ENCODE peak calls at places on chromosomes 12 and 14, in eight cellular contexts. One of them, this sample, is unnamed.

GRCh38 chr12:87425942-87426554 is 603.2 kb downstream of the C12orf50 start:
- DNase-seq in glutamatergic neuron: no peak
- DNase-seq in endothelial cell: no peak
- DNase-seq in psoas muscle: no peak
- DNase-seq in upper lobe of right lung: no peak
- DNase-seq in lung: no peak
- DNase-seq in CD8-positive, alpha-beta T cell: no peak
- DNase-seq in progenitor cell of endocrine pancreas: no peak
- DNase-seq in this sample: no peak

GRCh38 chr12:41772478-41772877 is 372.2 kb downstream of the GXYLT1 start:
- DNase-seq in upper lobe of right lung: no peak
- DNase-seq in endothelial cell: no peak
- DNase-seq in glutamatergic neuron: no peak
- DNase-seq in psoas muscle: no peak
- DNase-seq in lung: no peak
- DNase-seq in progenitor cell of endocrine pancreas: no peak
- DNase-seq in CD8-positive, alpha-beta T cell: no peak
- DNase-seq in this sample: no peak

GRCh38 chr12:54463034-54463433 is 10.4 kb downstream of the GTSF1 start:
- DNase-seq in endothelial cell: no peak
- DNase-seq in lung: no peak
- DNase-seq in progenitor cell of endocrine pancreas: no peak
- DNase-seq in CD8-positive, alpha-beta T cell: no peak
- DNase-seq in psoas muscle: peak
- DNase-seq in glutamatergic neuron: no peak
- DNase-seq in upper lobe of right lung: no peak
- DNase-seq in this sample: no peak

GRCh38 chr12:131795064-131795463 is 33.1 kb upstream of the MMP17 start:
- DNase-seq in lung: no peak
- DNase-seq in endothelial cell: no peak
- DNase-seq in psoas muscle: no peak
- DNase-seq in CD8-positive, alpha-beta T cell: no peak
- DNase-seq in glutamatergic neuron: no peak
- DNase-seq in progenitor cell of endocrine pancreas: no peak
- DNase-seq in upper lobe of right lung: no peak
- DNase-seq in this sample: peak

GRCh38 chr12:29960113-29960512 is 176.4 kb upstream of the TMTC1 start:
- DNase-seq in upper lobe of right lung: no peak
- DNase-seq in CD8-positive, alpha-beta T cell: no peak
- DNase-seq in glutamatergic neuron: no peak
- DNase-seq in progenitor cell of endocrine pancreas: no peak
- DNase-seq in psoas muscle: no peak
- DNase-seq in endothelial cell: no peak
- DNase-seq in lung: no peak
- DNase-seq in this sample: no peak

GRCh38 chr14:51860164-51860835 is at the start of gene GNG2:
- DNase-seq in CD8-positive, alpha-beta T cell: peak
- DNase-seq in progenitor cell of endocrine pancreas: peak
- DNase-seq in psoas muscle: peak
- DNase-seq in glutamatergic neuron: peak
- DNase-seq in endothelial cell: peak
- DNase-seq in upper lobe of right lung: peak
- DNase-seq in lung: peak
- DNase-seq in this sample: no peak

GRCh38 chr12:76552343-76552938 is 7.1 kb downstream of the OSBPL8 start:
- DNase-seq in lung: no peak
- DNase-seq in psoas muscle: no peak
- DNase-seq in upper lobe of right lung: no peak
- DNase-seq in glutamatergic neuron: no peak
- DNase-seq in CD8-positive, alpha-beta T cell: no peak
- DNase-seq in progenitor cell of endocrine pancreas: no peak
- DNase-seq in endothelial cell: no peak
- DNase-seq in this sample: no peak

GRCh38 chr12:73841963-73842362 is 695.7 kb upstream of the ATXN7L3B start:
- DNase-seq in progenitor cell of endocrine pancreas: no peak
- DNase-seq in glutamatergic neuron: no peak
- DNase-seq in psoas muscle: no peak
- DNase-seq in endothelial cell: no peak
- DNase-seq in upper lobe of right lung: no peak
- DNase-seq in lung: no peak
- DNase-seq in CD8-positive, alpha-beta T cell: no peak
- DNase-seq in this sample: no peak

GRCh38 chr12:116339800-116340371 is 62.4 kb upstream of the MED13L start:
- DNase-seq in lung: no peak
- DNase-seq in endothelial cell: no peak
- DNase-seq in upper lobe of right lung: no peak
- DNase-seq in progenitor cell of endocrine pancreas: no peak
- DNase-seq in CD8-positive, alpha-beta T cell: no peak
- DNase-seq in glutamatergic neuron: no peak
- DNase-seq in psoas muscle: no peak
- DNase-seq in this sample: no peak

GRCh38 chr14:64724578-64724930 is 20.3 kb downstream of the PLEKHG3 start:
- DNase-seq in glutamatergic neuron: peak
- DNase-seq in upper lobe of right lung: no peak
- DNase-seq in lung: no peak
- DNase-seq in CD8-positive, alpha-beta T cell: no peak
- DNase-seq in psoas muscle: no peak
- DNase-seq in endothelial cell: no peak
- DNase-seq in progenitor cell of endocrine pancreas: no peak
- DNase-seq in this sample: peak

GRCh38 chr12:49288412-49288853 is 6.5 kb upstream of the PRPH start:
- DNase-seq in glutamatergic neuron: peak
- DNase-seq in endothelial cell: peak
- DNase-seq in CD8-positive, alpha-beta T cell: peak
- DNase-seq in upper lobe of right lung: peak
- DNase-seq in progenitor cell of endocrine pancreas: peak
- DNase-seq in lung: no peak
- DNase-seq in psoas muscle: no peak
- DNase-seq in this sample: peak

GRCh38 chr12:56787498-56787897 is 24.4 kb downstream of the HSD17B6 start:
- DNase-seq in progenitor cell of endocrine pancreas: no peak
- DNase-seq in lung: no peak
- DNase-seq in psoas muscle: no peak
- DNase-seq in upper lobe of right lung: no peak
- DNase-seq in glutamatergic neuron: no peak
- DNase-seq in endothelial cell: no peak
- DNase-seq in CD8-positive, alpha-beta T cell: no peak
- DNase-seq in this sample: no peak

GRCh38 chr12:109888179-109889020 is 8.1 kb upstream of the GLTP start:
- DNase-seq in lung: no peak
- DNase-seq in CD8-positive, alpha-beta T cell: no peak
- DNase-seq in psoas muscle: no peak
- DNase-seq in upper lobe of right lung: no peak
- DNase-seq in progenitor cell of endocrine pancreas: no peak
- DNase-seq in endothelial cell: no peak
- DNase-seq in glutamatergic neuron: no peak
- DNase-seq in this sample: no peak

GRCh38 chr14:68544150-68544892 is 248.5 kb downstream of the ZFP36L1 start:
- DNase-seq in glutamatergic neuron: no peak
- DNase-seq in CD8-positive, alpha-beta T cell: no peak
- DNase-seq in upper lobe of right lung: no peak
- DNase-seq in endothelial cell: no peak
- DNase-seq in progenitor cell of endocrine pancreas: no peak
- DNase-seq in lung: peak
- DNase-seq in psoas muscle: peak
- DNase-seq in this sample: no peak

GRCh38 chr12:122961551-122962329 is 4.5 kb downstream of the ABCB9 start:
- DNase-seq in glutamatergic neuron: no peak
- DNase-seq in psoas muscle: no peak
- DNase-seq in upper lobe of right lung: no peak
- DNase-seq in CD8-positive, alpha-beta T cell: no peak
- DNase-seq in endothelial cell: no peak
- DNase-seq in progenitor cell of endocrine pancreas: no peak
- DNase-seq in lung: no peak
- DNase-seq in this sample: no peak

GRCh38 chr14:34465069-34465859 is 3.2 kb upstream of the SPTSSA start:
- DNase-seq in lung: no peak
- DNase-seq in progenitor cell of endocrine pancreas: no peak
- DNase-seq in psoas muscle: no peak
- DNase-seq in glutamatergic neuron: no peak
- DNase-seq in upper lobe of right lung: no peak
- DNase-seq in CD8-positive, alpha-beta T cell: no peak
- DNase-seq in endothelial cell: no peak
- DNase-seq in this sample: no peak

GRCh38 chr14:87131879-87132278 is 861.1 kb downstream of the GALC start:
- DNase-seq in CD8-positive, alpha-beta T cell: no peak
- DNase-seq in upper lobe of right lung: no peak
- DNase-seq in glutamatergic neuron: no peak
- DNase-seq in lung: no peak
- DNase-seq in progenitor cell of endocrine pancreas: no peak
- DNase-seq in psoas muscle: no peak
- DNase-seq in endothelial cell: no peak
- DNase-seq in this sample: no peak

GRCh38 chr12:3041558-3042164 is 35.5 kb upstream of the TSPAN9 start:
- DNase-seq in CD8-positive, alpha-beta T cell: peak
- DNase-seq in progenitor cell of endocrine pancreas: peak
- DNase-seq in endothelial cell: peak
- DNase-seq in upper lobe of right lung: no peak
- DNase-seq in lung: peak
- DNase-seq in psoas muscle: peak
- DNase-seq in glutamatergic neuron: peak
- DNase-seq in this sample: no peak

GRCh38 chr12:78146365-78146772 is 315.7 kb downstream of the NAV3 start:
- DNase-seq in upper lobe of right lung: no peak
- DNase-seq in glutamatergic neuron: no peak
- DNase-seq in lung: no peak
- DNase-seq in psoas muscle: no peak
- DNase-seq in CD8-positive, alpha-beta T cell: no peak
- DNase-seq in progenitor cell of endocrine pancreas: no peak
- DNase-seq in endothelial cell: no peak
- DNase-seq in this sample: no peak

GRCh38 chr12:121762269-121762668 is 31.2 kb downstream of the RHOF start:
- DNase-seq in glutamatergic neuron: no peak
- DNase-seq in CD8-positive, alpha-beta T cell: no peak
- DNase-seq in upper lobe of right lung: no peak
- DNase-seq in endothelial cell: no peak
- DNase-seq in psoas muscle: peak
- DNase-seq in progenitor cell of endocrine pancreas: no peak
- DNase-seq in lung: no peak
- DNase-seq in this sample: no peak

GRCh38 chr12:70258605-70259403 is 15.6 kb downstream of the CNOT2 start:
- DNase-seq in upper lobe of right lung: no peak
- DNase-seq in psoas muscle: no peak
- DNase-seq in glutamatergic neuron: no peak
- DNase-seq in progenitor cell of endocrine pancreas: no peak
- DNase-seq in CD8-positive, alpha-beta T cell: no peak
- DNase-seq in lung: no peak
- DNase-seq in endothelial cell: peak
- DNase-seq in this sample: no peak

GRCh38 chr12:93876360-93876759 is 199.2 kb downstream of the CRADD start:
- DNase-seq in psoas muscle: no peak
- DNase-seq in CD8-positive, alpha-beta T cell: no peak
- DNase-seq in glutamatergic neuron: no peak
- DNase-seq in upper lobe of right lung: no peak
- DNase-seq in lung: no peak
- DNase-seq in progenitor cell of endocrine pancreas: no peak
- DNase-seq in endothelial cell: no peak
- DNase-seq in this sample: no peak

GRCh38 chr12:93875157-93875556 is 198.0 kb downstream of the CRADD start:
- DNase-seq in lung: no peak
- DNase-seq in endothelial cell: no peak
- DNase-seq in progenitor cell of endocrine pancreas: no peak
- DNase-seq in glutamatergic neuron: no peak
- DNase-seq in psoas muscle: no peak
- DNase-seq in upper lobe of right lung: no peak
- DNase-seq in CD8-positive, alpha-beta T cell: no peak
- DNase-seq in this sample: no peak

GRCh38 chr12:93880853-93881522 is 203.8 kb downstream of the CRADD start:
- DNase-seq in psoas muscle: no peak
- DNase-seq in endothelial cell: no peak
- DNase-seq in glutamatergic neuron: no peak
- DNase-seq in CD8-positive, alpha-beta T cell: no peak
- DNase-seq in upper lobe of right lung: no peak
- DNase-seq in lung: no peak
- DNase-seq in progenitor cell of endocrine pancreas: no peak
- DNase-seq in this sample: no peak

GRCh38 chr12:93879476-93880376 is 202.6 kb downstream of the CRADD start:
- DNase-seq in endothelial cell: no peak
- DNase-seq in upper lobe of right lung: no peak
- DNase-seq in glutamatergic neuron: no peak
- DNase-seq in CD8-positive, alpha-beta T cell: no peak
- DNase-seq in lung: peak
- DNase-seq in progenitor cell of endocrine pancreas: no peak
- DNase-seq in psoas muscle: no peak
- DNase-seq in this sample: no peak

DNA sequence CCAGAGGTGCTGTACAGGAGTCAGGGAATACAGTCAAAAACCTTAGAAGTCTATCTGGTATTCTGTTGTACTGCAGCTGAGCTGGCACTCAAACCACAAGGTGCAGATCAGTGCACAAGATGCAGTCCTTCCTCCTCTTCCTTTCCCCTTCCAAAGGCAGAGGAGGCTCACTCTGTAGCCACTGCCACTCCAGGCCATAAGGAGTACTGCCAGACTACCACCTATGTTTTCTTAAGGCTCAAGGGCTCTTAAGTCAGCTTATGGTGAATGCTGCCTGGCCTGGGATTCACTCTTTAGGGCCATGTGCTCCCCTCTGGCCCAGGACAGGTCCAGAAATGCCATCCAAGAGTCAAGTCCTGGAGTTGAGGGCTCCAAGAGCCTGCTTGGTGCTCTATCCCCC is 200.3 kb downstream of the CRADD start:
- DNase-seq in lung: peak
- DNase-seq in glutamatergic neuron: no peak
- DNase-seq in endothelial cell: no peak
- DNase-seq in psoas muscle: no peak
- DNase-seq in CD8-positive, alpha-beta T cell: no peak
- DNase-seq in progenitor cell of endocrine pancreas: no peak
- DNase-seq in upper lobe of right lung: no peak
- DNase-seq in this sample: no peak
- TF ChIP-seq CTCF in lung: no peak
- TF ChIP-seq CTCF in glutamatergic neuron: no peak
- TF ChIP-seq CTCF in endothelial cell: no peak
- TF ChIP-seq CTCF in psoas muscle: no peak
- TF ChIP-seq CTCF in CD8-positive, alpha-beta T cell: no peak
- TF ChIP-seq CTCF in progenitor cell of endocrine pancreas: no peak
- TF ChIP-seq CTCF in upper lobe of right lung: no peak
- TF ChIP-seq CTCF in this sample: no peak

GRCh38 chr12:4296749-4297148 is 23.2 kb downstream of the CCND2 start:
- DNase-seq in progenitor cell of endocrine pancreas: no peak
- DNase-seq in glutamatergic neuron: no peak
- DNase-seq in upper lobe of right lung: no peak
- DNase-seq in endothelial cell: no peak
- DNase-seq in CD8-positive, alpha-beta T cell: no peak
- DNase-seq in psoas muscle: no peak
- DNase-seq in lung: no peak
- DNase-seq in this sample: no peak
- TF ChIP-seq CTCF in progenitor cell of endocrine pancreas: no peak
- TF ChIP-seq CTCF in glutamatergic neuron: no peak
- TF ChIP-seq CTCF in upper lobe of right lung: no peak
- TF ChIP-seq CTCF in endothelial cell: no peak
- TF ChIP-seq CTCF in CD8-positive, alpha-beta T cell: no peak
- TF ChIP-seq CTCF in psoas muscle: no peak
- TF ChIP-seq CTCF in lung: no peak
- TF ChIP-seq CTCF in this sample: no peak

GRCh38 chr12:53345486-53346195 is 9.5 kb upstream of the SP7 start:
- DNase-seq in psoas muscle: peak
- DNase-seq in glutamatergic neuron: peak
- DNase-seq in upper lobe of right lung: no peak
- DNase-seq in CD8-positive, alpha-beta T cell: no peak
- DNase-seq in endothelial cell: peak
- DNase-seq in lung: no peak
- DNase-seq in progenitor cell of endocrine pancreas: no peak
- DNase-seq in this sample: no peak
- TF ChIP-seq CTCF in psoas muscle: no peak
- TF ChIP-seq CTCF in glutamatergic neuron: no peak
- TF ChIP-seq CTCF in upper lobe of right lung: peak
- TF ChIP-seq CTCF in CD8-positive, alpha-beta T cell: peak
- TF ChIP-seq CTCF in endothelial cell: no peak
- TF ChIP-seq CTCF in lung: no peak
- TF ChIP-seq CTCF in progenitor cell of endocrine pancreas: no peak
- TF ChIP-seq CTCF in this sample: peak

GRCh38 chr12:43094886-43095285 is 457.1 kb downstream of the ADAMTS20 start:
- DNase-seq in glutamatergic neuron: no peak
- DNase-seq in upper lobe of right lung: no peak
- DNase-seq in progenitor cell of endocrine pancreas: no peak
- DNase-seq in CD8-positive, alpha-beta T cell: no peak
- DNase-seq in endothelial cell: no peak
- DNase-seq in lung: no peak
- DNase-seq in psoas muscle: no peak
- DNase-seq in this sample: no peak
- TF ChIP-seq CTCF in glutamatergic neuron: no peak
- TF ChIP-seq CTCF in upper lobe of right lung: no peak
- TF ChIP-seq CTCF in progenitor cell of endocrine pancreas: no peak
- TF ChIP-seq CTCF in CD8-positive, alpha-beta T cell: no peak
- TF ChIP-seq CTCF in endothelial cell: no peak
- TF ChIP-seq CTCF in lung: no peak
- TF ChIP-seq CTCF in psoas muscle: no peak
- TF ChIP-seq CTCF in this sample: no peak